ENCODE peak calls at places on chromosomes 7 and 10, in five cellular contexts. Y, N, L, G and Q are unnamed samples.
A peak's percentile ranks its signal among the peaks of the same experiment; 100 is the strongest.

GRCh38 chr7:45501788-45502187 is 72.4 kb upstream of the ADCY1 start:
- DNase-seq in G (no peak), L (no peak), N (no peak), Y (no peak), Q (no peak)

GRCh38 chr7:44891791-44892190 is 6.5 kb upstream of the PURB start:
- DNase-seq in L (no peak), N (no peak), G (no peak), Y (no peak), Q (no peak)

GRCh38 chr10:49649294-49649693 is 30.2 kb upstream of the C10orf53 start:
- DNase-seq in L (no peak), N (no peak), G (no peak), Y (no peak), Q (no peak)

GRCh38 chr7:1567893-1568292 is 1.9 kb downstream of the PSMG3 start:
- DNase-seq in N (no peak), L (no peak), Y (no peak), G (peak; percentile 95), Q (no peak)

GRCh38 chr10:14967897-14968296 is 8.7 kb downstream of the MEIG1 start:
- DNase-seq in L (no peak), N (no peak), G (no peak), Y (no peak), Q (no peak)

GRCh38 chr10:129743738-129744133 is 220.3 kb downstream of the EBF3 start:
- DNase-seq in L (peak; percentile 46), Y (no peak), G (no peak), N (no peak), Q (peak; percentile 26)

GRCh38 chr10:49307921-49308320 is 9.0 kb downstream of the C10orf71 start:
- DNase-seq in L (no peak), G (no peak), Y (no peak), N (no peak), Q (no peak)

GRCh38 chr7:106155027-106155426 is 42.9 kb upstream of the SYPL1 start:
- DNase-seq in N (no peak), Y (no peak), L (no peak), G (no peak), Q (no peak)

GRCh38 chr7:45171946-45172345 is 14.4 kb downstream of the RAMP3 start:
- DNase-seq in L (peak; percentile 19), Y (peak; percentile 7), N (no peak), G (no peak), Q (no peak)

GRCh38 chr10:58785354-58785753 is 272.7 kb downstream of the BICC1 start:
- DNase-seq in N (no peak), L (no peak), Y (no peak), G (no peak), Q (no peak)

GRCh38 chr7:69800495-69800894 is 202.2 kb downstream of the AUTS2 start:
- DNase-seq in L (no peak), N (no peak), G (no peak), Y (peak; percentile 83), Q (peak; percentile 64)

GRCh38 chr10:13152286-13152685 is 9.1 kb upstream of the MCM10 start:
- DNase-seq in L (no peak), Y (no peak), G (no peak), N (no peak), Q (no peak)

GRCh38 chr10:33524966-33525365 is 190.5 kb upstream of the NRP1 start:
- DNase-seq in L (no peak), N (no peak), G (peak; percentile 53), Y (no peak), Q (no peak)

GRCh38 chr7:44767134-44767911 is 18.7 kb downstream of the ZMIZ2 start:
- DNase-seq in Y (no peak), G (no peak), L (no peak), N (no peak), Q (no peak)

GRCh38 chr10:100186253-100186780 is 488 bp upstream of the ERLIN1 start:
- DNase-seq in L (no peak), Y (peak; percentile 36), G (peak; percentile 41), N (peak; percentile 15), Q (peak; percentile 35)

GRCh38 chr7:17946591-17946990 is 6.3 kb upstream of the SNX13 start:
- DNase-seq in N (no peak), L (no peak), G (no peak), Y (no peak), Q (no peak)

GRCh38 chr7:105017263-105018051 is 3.5 kb downstream of the KMT2E start:
- DNase-seq in L (no peak), N (peak; percentile 25), G (no peak), Y (no peak), Q (no peak)

GRCh38 chr7:47256016-47256415 is 325.9 kb downstream of the TNS3 start:
- DNase-seq in N (no peak), Y (no peak), G (no peak), L (no peak), Q (no peak)

GRCh38 chr10:20105236-20105635 is 289.0 kb downstream of the PLXDC2 start:
- DNase-seq in N (no peak), L (no peak), Y (no peak), G (peak; percentile 31), Q (no peak)

GRCh38 chr7:42077276-42078135 is 159.5 kb downstream of the GLI3 start:
- DNase-seq in G (no peak), L (no peak), N (no peak), Y (no peak), Q (no peak)

GRCh38 chr7:73519867-73520672 is 2.0 kb downstream of the BAZ1B start:
- DNase-seq in Y (no peak), L (no peak), N (peak; percentile 43), G (peak; percentile 3), Q (no peak)

GRCh38 chr10:103763374-103764202 is 91.8 kb downstream of the SH3PXD2A start:
- DNase-seq in N (peak; percentile 21), G (peak; percentile 46), Y (peak; percentile 36), L (no peak), Q (no peak)
- H3K4me3 ChIP-seq in N (no peak overlapping the region), G (no peak overlapping the region), Y (no peak overlapping the region), L (no peak overlapping the region), Q (no peak overlapping the region)

GRCh38 chr10:69847458-69847857 is 45.8 kb downstream of the COL13A1 start:
- DNase-seq in L (no peak), Y (no peak), N (no peak), G (peak; percentile 24), Q (no peak)

GRCh38 chr10:69847883-69848282 is 46.2 kb downstream of the COL13A1 start:
- DNase-seq in N (no peak), L (no peak), G (peak; percentile 38), Y (no peak), Q (no peak)

GRCh38 chr10:69844698-69845097 is 43.0 kb downstream of the COL13A1 start:
- DNase-seq in L (no peak), N (no peak), Y (no peak), G (no peak), Q (no peak)

GRCh38 chr10:69845574-69846251 is 44.0 kb downstream of the COL13A1 start:
- DNase-seq in L (no peak), Y (peak; percentile 88), G (peak; percentile 42), N (no peak), Q (no peak)

GRCh38 chr10:69846252-69847000 is 44.7 kb downstream of the COL13A1 start:
- DNase-seq in L (no peak), Y (no peak), N (no peak), G (peak; percentile 27), Q (no peak)
- H3K4me1 ChIP-seq in L (peaks cover 4% of the 10 kb centered on the region), Y (no peaks in the 10 kb centered on the region), N (no peaks in the 10 kb centered on the region), G (peaks cover 35% of the 10 kb centered on the region), Q (no peaks in the 10 kb centered on the region)

GRCh38 chr7:87217983-87218653 is 1.4 kb downstream of the TMEM243 start:
- DNase-seq in Y (no peak), N (no peak), L (no peak), G (no peak), Q (no peak)
- H3K4me3 ChIP-seq in Y (peak overlapping the region; percentile 81), N (no peak overlapping the region), L (peak overlapping the region; percentile 97), G (peak overlapping the region; percentile 94), Q (no peak overlapping the region)

GRCh38 chr10:103847346-103847745 is 8.0 kb downstream of the SH3PXD2A start:
- DNase-seq in Y (no peak), N (no peak), L (no peak), G (no peak), Q (no peak)
- H3K4me1 ChIP-seq in Y (no peaks in the 10 kb centered on the region), N (no peaks in the 10 kb centered on the region), L (peaks cover 17% of the 10 kb centered on the region), G (peaks cover 30% of the 10 kb centered on the region), Q (peaks cover 36% of the 10 kb centered on the region)

GRCh38 chr10:114684822-114685209 is 26.7 kb upstream of the ABLIM1 start:
- DNase-seq in G (peak; percentile 85), N (no peak), Y (no peak), L (no peak), Q (no peak)
- H3K4me3 ChIP-seq in G (no peak overlapping the region), N (no peak overlapping the region), Y (no peak overlapping the region), L (peak overlapping the region; percentile 60), Q (no peak overlapping the region)

GRCh38 chr10:102919992-102920736 is 2.1 kb downstream of the CNNM2 start:
- DNase-seq in N (no peak), G (no peak), Y (no peak), L (no peak), Q (no peak)

GRCh38 chr10:102917314-102917961 is 656 bp upstream of the CNNM2 start:
- DNase-seq in G (peak; percentile 61), Y (peak; percentile 84), N (peak; percentile 56), L (peak; percentile 80), Q (peak; percentile 83)

GRCh38 chr10:102917962-102918816 is at the start of gene CNNM2:
- DNase-seq in N (peak; percentile 96), G (peak; percentile 100), Y (peak; percentile 100), L (peak; percentile 99), Q (peak; percentile 100)

GRCh38 chr10:102918817-102919236 is 733 bp downstream of the CNNM2 start:
- DNase-seq in Y (peak; percentile 42), L (no peak), N (peak; percentile 19), G (no peak), Q (no peak)

GRCh38 chr10:102919237-102919959 is 1.3 kb downstream of the CNNM2 start:
- DNase-seq in Y (peak; percentile 44), N (no peak), L (peak; percentile 58), G (peak; percentile 25), Q (peak; percentile 30)
- H3K4me1 ChIP-seq in Y (peaks cover 33% of the 10 kb centered on the region), N (peaks cover 26% of the 10 kb centered on the region), L (peaks cover 19% of the 10 kb centered on the region), G (peaks cover 3% of the 10 kb centered on the region), Q (peaks cover 11% of the 10 kb centered on the region)

GRCh38 chr7:4880218-4880617 is 3.3 kb downstream of the RADIL start:
- DNase-seq in G (no peak), L (peak; percentile 37), N (no peak), Y (no peak), Q (peak; percentile 63)

GRCh38 chr7:4885317-4885807 is 1.8 kb upstream of the RADIL start:
- DNase-seq in L (no peak), G (no peak), Y (no peak), N (no peak), Q (no peak)

GRCh38 chr7:4883352-4884144 is at the start of gene RADIL:
- DNase-seq in N (peak; percentile 99), G (peak; percentile 74), Y (peak; percentile 75), L (peak; percentile 94), Q (peak; percentile 95)

GRCh38 chr7:4882169-4882741 is 1.3 kb downstream of the RADIL start:
- DNase-seq in G (peak; percentile 59), N (peak; percentile 35), L (peak; percentile 59), Y (no peak), Q (peak; percentile 49)

DNA sequence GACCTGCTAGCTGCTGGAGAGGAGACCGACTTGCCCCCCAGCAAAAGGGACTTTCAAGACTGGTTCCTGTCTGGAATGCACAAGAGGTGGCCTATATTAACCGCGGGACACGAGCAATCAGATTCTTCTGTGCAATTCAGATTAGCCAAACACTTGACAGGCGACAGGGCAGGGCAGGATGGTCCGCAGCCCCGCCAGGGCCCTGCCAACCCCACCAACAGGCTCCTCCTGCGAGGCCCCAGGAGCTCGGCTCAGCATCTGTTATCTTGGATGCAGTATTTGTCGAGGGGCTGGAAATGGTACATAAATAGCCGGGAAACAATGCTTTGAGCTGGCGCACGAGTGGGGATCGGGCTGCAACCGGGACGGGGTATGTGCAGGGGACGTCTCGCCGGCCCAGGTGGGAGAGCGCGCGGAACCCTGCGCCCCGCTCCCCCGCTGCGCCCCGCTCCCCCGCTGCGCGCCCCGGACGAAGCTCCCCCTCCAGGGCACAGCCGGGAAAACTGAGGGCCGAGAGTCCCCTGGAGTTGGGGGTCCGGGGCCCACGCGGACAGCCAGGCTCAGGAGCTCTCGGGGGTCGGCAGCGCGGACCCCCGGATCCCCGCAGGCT is 669 bp downstream of the RADIL start:
- DNase-seq in N (peak; percentile 24), Y (no peak), G (no peak), L (peak; percentile 35), Q (no peak)
- H3K4me3 ChIP-seq in N (peak overlapping the region; percentile 70), Y (peak overlapping the region; percentile 51), G (peak overlapping the region; percentile 53), L (peak overlapping the region; percentile 88), Q (peak overlapping the region; percentile 44)